ENCODE peak calls at places on chromosome 11, in seven cellular contexts. Y is IMR-90, R is endothelial cell of umbilical vein, H is HepG2, Q is transverse colon, X is suprapubic skin, K is sigmoid colon. I is an unnamed sample.
A peak's percentile ranks its signal among the peaks of the same experiment; 100 is the strongest.

GRCh38 chr11:1153951-1154487 is 3.7 kb upstream of the MUC5AC start:
- DNase-seq in Q (peak; percentile 35), Y (peak; percentile 97), R (peak; percentile 72), H (peak; percentile 61), K (peak; percentile 67), X (no peak), I (peak; percentile 34)

GRCh38 chr11:100869328-100869727 is 182.2 kb downstream of the ARHGAP42 start:
- DNase-seq in Y (no peak), X (no peak), K (no peak), Q (no peak), R (no peak), H (no peak), I (no peak)

GRCh38 chr11:118142809-118143208 is 9.8 kb downstream of the SCN4B start:
- DNase-seq in X (no peak), H (no peak), Y (no peak), R (no peak), K (peak; percentile 63), Q (peak; percentile 22), I (no peak)

GRCh38 chr11:33045551-33046255 is 6.3 kb downstream of the TCP11L1 start:
- DNase-seq in K (no peak), Y (no peak), X (no peak), Q (peak; percentile 85), R (no peak), H (peak; percentile 53), I (no peak)

GRCh38 chr11:12845739-12846358 is 163.3 kb upstream of the RASSF10 start:
- DNase-seq in X (no peak), Y (peak; percentile 78), K (peak; percentile 79), H (peak; percentile 98), R (peak; percentile 17), Q (peak; percentile 63), I (no peak)

GRCh38 chr11:106286881-106287504 is 209.5 kb downstream of the AASDHPPT start:
- DNase-seq in X (no peak), R (no peak), Q (no peak), H (no peak), Y (no peak), K (no peak), I (no peak)

GRCh38 chr11:35214792-35215193 is 75.8 kb downstream of the CD44 start:
- DNase-seq in K (no peak), Y (peak; percentile 97), R (peak; percentile 54), Q (no peak), X (no peak), H (no peak), I (no peak)

GRCh38 chr11:62880231-62880802 is 379 bp upstream of the SLC3A2 start:
- DNase-seq in Q (no peak), K (no peak), X (no peak), H (no peak), Y (peak; percentile 88), R (peak; percentile 62), I (peak; percentile 60)

GRCh38 chr11:130909650-130910049 is 6.6 kb downstream of the SNX19 start:
- DNase-seq in Y (peak; percentile 91), K (no peak), Q (no peak), H (no peak), R (peak; percentile 88), X (no peak), I (no peak)

GRCh38 chr11:133215529-133216230 is 316.6 kb downstream of the OPCML start:
- DNase-seq in X (no peak), R (no peak), Q (no peak), K (no peak), Y (no peak), H (no peak), I (no peak)

GRCh38 chr11:84566681-84567080 is 1060.5 kb downstream of the DLG2 start:
- DNase-seq in H (no peak), R (no peak), K (no peak), Y (no peak), Q (no peak), X (no peak), I (no peak)

GRCh38 chr11:35006389-35007128 is 90.1 kb downstream of the PDHX start:
- DNase-seq in X (no peak), H (no peak), Y (peak; percentile 37), Q (peak; percentile 20), K (no peak), R (no peak), I (no peak)

GRCh38 chr11:125155100-125155444 is 9.5 kb upstream of the PKNOX2 start:
- DNase-seq in H (no peak), Q (no peak), X (no peak), Y (no peak), K (no peak), R (no peak), I (no peak)

GRCh38 chr11:45333506-45333971 is 47.4 kb upstream of the SYT13 start:
- DNase-seq in K (peak; percentile 85), R (peak; percentile 49), X (no peak), H (peak; percentile 15), Y (peak; percentile 65), Q (peak; percentile 28), I (no peak)

GRCh38 chr11:986270-986951 is 50.1 kb downstream of the MUC6 start:
- DNase-seq in X (no peak), R (no peak), Y (no peak), H (no peak), K (no peak), Q (no peak), I (peak; percentile 82)

GRCh38 chr11:43401252-43401651 is 42.5 kb downstream of the TTC17 start:
- DNase-seq in H (no peak), R (no peak), K (no peak), Y (no peak), Q (no peak), X (no peak), I (no peak)

GRCh38 chr11:76077575-76078150 is 128.6 kb downstream of the WNT11 start:
- DNase-seq in K (no peak), R (peak; percentile 57), Q (no peak), Y (peak; percentile 15), H (no peak), X (no peak), I (no peak)

GRCh38 chr11:32527191-32527590 is 56.4 kb upstream of the EIF3M start:
- DNase-seq in R (no peak), Q (no peak), Y (no peak), K (no peak), H (no peak), X (no peak), I (no peak)

GRCh38 chr11:60941371-60942119 is 10.4 kb downstream of the SLC15A3 start:
- DNase-seq in K (no peak), R (no peak), Q (no peak), H (no peak), X (no peak), Y (no peak), I (no peak)

DNA sequence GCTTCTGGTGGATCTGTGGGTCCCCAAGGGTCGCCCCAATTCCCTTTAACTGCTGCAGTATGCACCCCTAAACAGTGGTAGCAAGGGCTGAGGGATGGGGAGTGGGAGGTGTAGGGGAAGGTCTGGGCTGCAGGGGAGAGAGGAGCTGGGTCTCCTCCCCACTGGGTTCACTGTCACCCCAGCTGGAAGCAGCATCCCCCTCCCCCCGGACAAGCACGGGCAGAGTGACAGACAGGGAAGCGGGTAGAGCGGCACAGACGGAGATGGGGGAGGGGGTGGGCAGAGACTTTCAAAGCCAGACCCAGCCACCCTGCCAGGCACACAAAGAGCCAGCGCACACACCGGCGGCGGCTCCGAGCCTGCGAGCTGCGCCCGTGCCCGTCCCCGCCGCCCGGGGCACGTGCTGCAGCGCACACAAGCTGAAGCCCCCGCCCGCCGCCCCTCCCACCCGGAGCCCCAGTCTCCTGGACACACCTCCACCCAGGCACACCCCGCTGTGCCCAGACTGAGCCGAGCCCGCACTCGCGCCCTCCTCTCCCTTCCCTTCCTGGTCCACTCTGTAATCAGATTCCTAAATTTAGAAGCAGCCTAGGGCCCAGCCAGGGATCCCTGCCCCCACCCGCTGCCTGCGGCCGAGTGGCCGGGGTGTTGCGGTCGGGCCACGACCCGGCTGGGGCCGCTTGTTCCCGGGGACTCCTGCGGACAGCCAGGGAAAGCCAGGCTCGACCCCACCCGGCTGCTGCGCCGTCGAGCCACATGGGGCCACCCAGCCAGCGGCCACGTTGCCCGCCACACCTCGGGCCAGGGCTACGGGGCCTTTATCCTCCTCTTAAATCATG is 940 bp upstream of the RCOR2 start:
- DNase-seq in R (no peak), H (peak; percentile 43), X (no peak), Q (peak; percentile 62), K (peak; percentile 82), Y (no peak), I (peak; percentile 28)
- H3K4me3 ChIP-seq in R (peak overlapping the region; percentile 25), H (peak overlapping the region; percentile 84), X (peak overlapping the region; percentile 57), Q (peak overlapping the region; percentile 56), K (peak overlapping the region; percentile 46), Y (peak overlapping the region; percentile 36), I (peak overlapping the region; percentile 55)

DNA sequence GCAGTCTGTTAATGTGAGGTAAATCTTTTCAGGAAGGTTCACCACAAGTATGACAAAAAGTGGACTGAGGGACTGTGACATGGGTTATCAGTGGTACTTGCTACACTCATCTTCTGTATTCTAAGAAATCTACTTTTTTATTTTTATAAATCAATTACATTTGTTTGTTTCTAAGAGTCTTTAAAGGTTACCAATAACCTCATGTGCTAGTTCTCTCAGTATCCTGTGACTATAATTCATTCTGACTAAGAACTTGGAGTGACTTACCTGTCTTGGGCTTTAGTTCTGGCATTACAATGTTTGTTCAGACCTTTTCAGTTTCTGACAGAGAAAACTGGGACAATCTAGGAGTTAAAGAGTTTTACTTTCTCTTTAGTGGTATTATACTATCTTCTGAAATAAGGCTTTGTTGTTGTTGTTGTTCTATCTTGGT is 108.4 kb downstream of the PDE3B start:
- DNase-seq in R (no peak), X (no peak), Q (no peak), K (no peak), H (no peak), Y (no peak), I (no peak)
- H3K4me1 ChIP-seq in R (no peaks in the 10 kb centered on the region), X (no peaks in the 10 kb centered on the region), Q (peaks cover 14% of the 10 kb centered on the region), K (no peaks in the 10 kb centered on the region), H (no peaks in the 10 kb centered on the region), Y (no peaks in the 10 kb centered on the region), I (peaks cover 9% of the 10 kb centered on the region)

DNA sequence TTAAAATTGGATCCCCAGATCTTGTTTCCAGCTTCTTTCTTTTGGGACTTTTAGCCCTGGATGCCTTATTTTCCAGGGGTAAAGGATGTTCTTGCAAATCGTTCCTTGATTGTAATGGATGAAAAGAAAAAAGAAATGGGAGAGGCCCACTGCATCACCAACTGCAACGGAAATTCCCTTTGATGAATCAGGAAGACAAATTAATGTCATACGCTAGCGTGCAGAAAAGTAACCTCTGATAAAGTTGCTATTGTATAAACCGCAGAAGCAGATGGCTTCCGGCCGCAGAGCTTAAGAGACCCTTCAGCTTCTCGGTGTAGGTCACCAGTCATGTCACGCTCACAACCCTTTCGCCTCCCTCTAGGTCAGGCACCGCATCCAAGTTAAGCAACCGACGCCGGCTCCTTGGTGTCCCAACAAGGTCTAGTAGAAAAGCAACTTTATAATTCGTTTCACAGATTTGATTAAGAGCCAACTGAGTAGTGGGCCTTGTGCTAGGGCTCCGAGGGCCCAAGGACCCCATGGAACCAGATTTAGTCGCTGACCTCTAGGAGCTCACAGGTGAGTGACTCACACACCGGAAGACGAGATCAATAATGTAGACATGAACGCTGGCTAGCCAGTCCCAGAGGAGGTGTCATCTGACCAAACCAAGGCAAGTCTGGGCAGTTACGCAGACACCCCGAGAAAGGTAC is 1.3 kb upstream of the ZFP91 start:
- DNase-seq in X (peak; percentile 82), Q (peak; percentile 66), H (peak; percentile 33), K (peak; percentile 87), Y (peak; percentile 97), R (peak; percentile 88), I (peak; percentile 68)
- TF ChIP-seq POLR2A in X (peak; percentile 72), Q (peak; percentile 94), H (peak; percentile 73), K (peak; percentile 71), Y (peak; percentile 91), R (peak; percentile 61), I (peak; percentile 85)

DNA sequence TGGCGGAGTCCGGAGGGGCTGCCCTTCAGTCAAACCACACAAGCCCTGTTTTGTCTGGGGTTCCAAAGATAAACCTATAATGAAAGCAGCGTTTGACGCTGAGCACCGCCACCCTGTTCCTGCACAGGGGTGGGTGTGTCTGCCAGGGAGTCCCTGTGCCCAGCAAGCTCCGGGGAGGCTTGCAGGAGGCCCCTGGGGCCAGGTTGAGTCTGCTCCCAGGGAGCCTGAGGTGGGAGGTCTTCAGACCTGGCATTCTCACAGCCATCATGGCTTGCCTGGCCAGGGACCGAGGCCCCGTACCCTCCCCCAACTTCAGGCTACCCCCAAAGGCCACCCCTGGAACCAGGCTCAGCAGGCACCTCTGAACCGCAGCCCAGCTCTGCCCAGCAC is 89.0 kb upstream of the KCNQ1OT1 start:
- DNase-seq in K (no peak), H (no peak), X (peak; percentile 62), Q (peak; percentile 7), R (no peak), Y (no peak), I (peak; percentile 9)
- H3K4me3 ChIP-seq in K (no peak overlapping the region), H (peak overlapping the region; percentile 44), X (no peak overlapping the region), Q (no peak overlapping the region), R (no peak overlapping the region), Y (no peak overlapping the region), I (no peak overlapping the region)

I was measured in upper lobe of left lung.